ENCODE peak calls at places on chromosomes 12 and 14, in seven cellular contexts. Y, H, P, S, C, I and A are unnamed samples.

GRCh38 chr12:104049278-104050257 is at the start of gene GLT8D2:
- DNase-seq in P (no peak), I (no peak), H (peak), S (peak), Y (peak), C (peak), A (peak)

GRCh38 chr14:95361373-95362179 is 41.9 kb upstream of the CLMN start:
- DNase-seq in C (peak), I (peak), Y (no peak), H (peak), P (no peak), S (peak), A (no peak)

GRCh38 chr14:87133073-87133815 is 859.7 kb downstream of the GALC start:
- DNase-seq in I (peak), C (peak), P (no peak), H (no peak), S (no peak), Y (no peak), A (peak)

GRCh38 chr12:111546758-111547383 is 52.2 kb downstream of the ATXN2 start:
- DNase-seq in P (no peak), I (no peak), Y (no peak), C (no peak), H (no peak), S (no peak), A (no peak)

GRCh38 chr14:36293824-36294223 is 26.6 kb downstream of the MBIP start:
- DNase-seq in Y (peak), P (no peak), C (no peak), H (no peak), S (no peak), I (no peak), A (peak)

GRCh38 chr12:116609715-116610114 is 50.5 kb downstream of the MAP1LC3B2 start:
- DNase-seq in S (no peak), P (no peak), C (peak), Y (no peak), H (no peak), I (peak), A (no peak)

GRCh38 chr14:24377660-24378059 is 9.7 kb downstream of the NFATC4 start:
- DNase-seq in S (peak), C (no peak), H (no peak), Y (no peak), P (no peak), I (no peak), A (no peak)

GRCh38 chr12:67422081-67422480 is 152.9 kb downstream of the CAND1 start:
- DNase-seq in H (no peak), C (no peak), P (no peak), I (no peak), S (no peak), Y (no peak), A (no peak)

GRCh38 chr12:11688379-11688778 is 38.9 kb downstream of the ETV6 start:
- DNase-seq in H (no peak), S (no peak), Y (no peak), I (no peak), P (no peak), C (no peak), A (no peak)

GRCh38 chr14:104691546-104692260 is 2.3 kb downstream of the INF2 start:
- DNase-seq in I (no peak), P (no peak), Y (no peak), H (no peak), S (no peak), C (no peak), A (no peak)
- H3K4me3 ChIP-seq in I (peak), P (peak), Y (peak), H (peak), S (peak), C (no peak), A (no peak)

DNA sequence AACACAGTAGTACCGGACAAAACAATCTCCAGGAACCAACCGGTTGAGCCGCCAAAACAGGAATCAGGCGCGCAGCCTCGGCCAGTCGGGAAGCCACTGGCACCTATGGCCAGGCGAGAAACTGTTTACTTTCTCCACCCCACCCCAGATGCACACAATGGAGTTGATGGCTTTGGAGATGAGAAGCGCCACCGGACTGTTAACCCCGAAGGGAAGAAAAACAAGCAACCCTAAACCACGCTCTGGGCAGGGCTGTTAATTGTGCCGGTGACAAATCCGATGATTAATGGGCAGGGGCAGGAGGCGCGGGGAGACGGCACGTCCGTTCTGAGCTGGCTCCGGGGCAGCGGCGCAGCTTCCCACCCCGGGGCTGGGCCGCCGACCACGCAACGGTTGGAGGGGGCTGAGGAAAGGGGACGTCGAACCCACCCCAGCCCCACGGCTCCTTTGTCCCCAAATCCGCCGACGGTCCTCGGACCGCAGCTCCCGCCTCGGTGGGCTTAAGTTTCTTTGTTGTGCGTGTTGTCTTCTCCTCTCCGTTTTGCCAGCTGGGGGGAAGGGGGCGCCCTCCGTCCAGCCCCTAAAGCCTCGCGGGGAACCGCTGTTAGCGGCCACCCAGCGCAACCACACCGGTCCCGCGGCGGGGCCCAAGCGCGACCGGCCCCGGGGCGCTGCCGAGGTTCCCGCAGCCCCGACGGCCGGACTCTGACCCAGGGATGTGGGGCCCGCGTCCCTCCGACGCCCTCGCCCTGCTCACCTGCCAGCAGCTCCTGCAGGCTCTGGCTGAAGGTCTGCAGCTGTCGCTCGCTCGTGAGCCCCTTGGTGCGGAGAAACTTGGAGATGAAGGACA is 790 bp downstream of the BTG1 start:
- DNase-seq in C (peak), P (peak), S (peak), Y (no peak), H (peak), I (peak), A (no peak)
- TF ChIP-seq CTCF in C (peak), P (no peak), S (no peak), Y (no peak), H (peak), I (peak), A (no peak)

DNA sequence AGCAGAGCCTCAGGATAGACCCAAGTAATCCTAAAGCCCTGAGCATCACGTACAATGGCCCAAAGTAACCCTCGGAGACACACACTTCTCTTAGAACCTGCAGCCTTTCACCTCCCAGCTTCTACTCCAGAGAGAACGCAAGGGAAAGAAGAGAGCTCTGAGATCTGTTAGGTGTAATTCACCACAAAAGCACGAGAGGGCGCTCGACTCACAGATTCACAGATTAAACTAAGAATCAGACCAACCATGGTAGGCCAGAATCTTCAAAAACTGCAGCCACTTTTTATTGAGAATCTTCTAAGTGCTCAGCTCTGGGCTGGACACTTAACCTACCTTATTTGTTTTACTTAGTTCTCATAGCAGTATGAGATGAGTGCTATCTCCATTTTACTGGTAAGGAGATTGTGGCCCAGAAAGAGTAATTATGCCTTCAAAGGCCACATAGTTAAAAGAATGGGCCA is 1.3 kb upstream of the DDX23 start:
- DNase-seq in I (peak), P (peak), Y (peak), C (peak), H (peak), S (peak), A (peak)
- H3K4me3 ChIP-seq in I (peak), P (peak), Y (no peak), C (peak), H (peak), S (peak), A (no peak)

GRCh38 chr12:94145231-94145979 is 3.0 kb upstream of the PLXNC1 start:
- DNase-seq in Y (peak), H (no peak), P (no peak), C (peak), S (no peak), I (peak), A (peak)
- TF ChIP-seq CTCF in Y (peak), H (peak), P (peak), C (peak), S (no peak), I (peak), A (peak)

GRCh38 chr12:108596854-108597558 is 878 bp downstream of the TMEM119 start:
- DNase-seq in P (no peak), Y (no peak), I (no peak), C (no peak), H (no peak), S (no peak), A (no peak)
- H3K4me3 ChIP-seq in P (no peak), Y (peak), I (no peak), C (no peak), H (peak), S (peak), A (peak)

GRCh38 chr12:57476162-57476992 is 3.3 kb downstream of the ARHGAP9 start:
- DNase-seq in P (no peak), S (peak), Y (no peak), C (no peak), H (no peak), I (peak), A (no peak)

GRCh38 chr12:57476993-57477709 is 2.5 kb downstream of the ARHGAP9 start:
- DNase-seq in P (no peak), Y (no peak), C (no peak), H (no peak), I (peak), S (no peak), A (no peak)

GRCh38 chr12:57477710-57478681 is 1.7 kb downstream of the ARHGAP9 start:
- DNase-seq in I (peak), P (no peak), C (no peak), Y (no peak), H (no peak), S (no peak), A (no peak)

GRCh38 chr12:57479376-57480115 is at the start of gene ARHGAP9:
- DNase-seq in P (no peak), C (no peak), H (no peak), I (peak), Y (no peak), S (no peak), A (no peak)

GRCh38 chr12:57479043-57479375 is 657 bp downstream of the ARHGAP9 start:
- DNase-seq in Y (no peak), C (no peak), P (no peak), I (peak), S (no peak), H (no peak), A (no peak)
- TF ChIP-seq CTCF in Y (no peak), C (no peak), P (no peak), I (peak), S (no peak), H (no peak), A (no peak)

DNA sequence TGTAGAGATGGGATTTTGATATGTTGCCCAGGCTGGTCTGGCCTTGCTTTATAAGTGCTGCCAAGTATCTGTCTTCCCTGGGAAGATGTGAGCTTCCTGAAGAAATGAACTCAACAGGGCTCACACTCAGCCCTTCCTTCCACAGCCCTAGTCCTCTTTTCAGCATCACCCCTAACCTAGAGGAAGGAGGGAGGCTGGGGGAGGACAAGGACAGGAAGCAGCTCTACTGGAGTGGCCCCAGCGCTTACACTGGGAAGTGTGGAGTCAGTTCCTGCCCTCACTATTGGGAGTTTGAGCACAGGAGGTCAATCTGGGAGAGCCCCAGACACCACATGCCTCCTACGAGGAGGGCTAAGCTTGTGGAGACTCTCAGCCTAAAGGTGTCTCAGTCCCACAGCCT is 16.9 kb downstream of the GALNT6 start:
- DNase-seq in C (no peak), H (no peak), Y (no peak), I (no peak), P (no peak), S (no peak), A (no peak)
- H3K4me3 ChIP-seq in C (no peak), H (no peak), Y (no peak), I (no peak), P (no peak), S (no peak), A (no peak)

GRCh38 chr12:6795088-6795487 is 5.8 kb downstream of the CD4 start:
- DNase-seq in I (no peak), Y (no peak), P (no peak), S (no peak), H (no peak), C (no peak), A (no peak)

GRCh38 chr12:6788972-6789905 is at the start of gene CD4:
- DNase-seq in C (no peak), S (no peak), I (no peak), Y (no peak), H (peak), P (no peak), A (no peak)

GRCh38 chr12:6790496-6791150 is 1.3 kb downstream of the CD4 start:
- DNase-seq in P (no peak), C (no peak), Y (no peak), H (no peak), S (no peak), I (no peak), A (no peak)

GRCh38 chr12:6792522-6793201 is 3.3 kb downstream of the CD4 start:
- DNase-seq in H (peak), I (no peak), Y (no peak), P (no peak), S (no peak), C (no peak), A (no peak)

DNA sequence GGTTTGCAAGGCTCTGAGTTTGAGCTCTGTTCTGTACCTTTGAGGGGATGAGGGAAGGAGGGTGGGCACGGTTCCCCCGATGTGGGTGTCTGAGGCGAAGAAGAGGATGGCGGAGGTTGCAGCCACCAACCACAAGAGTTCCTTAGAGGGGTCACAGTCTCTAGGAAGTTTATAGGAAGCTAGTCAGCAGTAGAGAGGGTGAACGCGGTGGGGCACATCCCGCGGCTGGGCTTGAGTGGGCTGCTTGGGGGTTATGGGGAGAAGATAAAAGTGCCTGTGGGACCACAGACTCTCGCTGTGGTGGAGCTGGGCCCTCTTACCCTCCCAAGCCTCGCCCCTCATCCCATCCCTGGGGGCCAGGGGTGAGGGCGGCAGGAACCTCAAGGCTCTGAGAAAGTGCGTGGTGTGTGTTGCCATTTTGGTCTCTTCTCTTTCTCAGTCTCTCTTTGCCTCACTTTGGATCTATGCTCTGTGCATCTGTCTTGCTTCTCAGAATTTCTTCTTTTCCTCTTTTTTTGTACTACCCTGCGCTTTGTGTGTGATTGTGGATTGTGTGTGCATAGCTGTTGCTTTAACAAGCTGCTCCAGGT is 2.7 kb downstream of the CD4 start:
- DNase-seq in P (no peak), Y (no peak), H (no peak), C (no peak), S (no peak), I (no peak), A (no peak)
- TF ChIP-seq CTCF in P (no peak), Y (no peak), H (no peak), C (no peak), S (no peak), I (no peak), A (no peak)

GRCh38 chr14:99229654-99230215 is 42.3 kb downstream of the BCL11B start:
- DNase-seq in P (no peak), S (no peak), I (no peak), H (no peak), Y (no peak), C (no peak), A (no peak)

GRCh38 chr14:99230271-99231141 is 41.5 kb downstream of the BCL11B start:
- DNase-seq in S (no peak), Y (no peak), H (no peak), C (no peak), I (no peak), P (no peak), A (no peak)

GRCh38 chr14:99232406-99233214 is 39.4 kb downstream of the BCL11B start:
- DNase-seq in C (no peak), S (no peak), H (no peak), I (no peak), Y (no peak), P (no peak), A (no peak)

GRCh38 chr14:99231850-99232401 is 40.1 kb downstream of the BCL11B start:
- DNase-seq in Y (no peak), I (no peak), P (no peak), S (no peak), H (no peak), C (peak), A (no peak)

GRCh38 chr14:99231181-99231849 is 40.7 kb downstream of the BCL11B start:
- DNase-seq in I (no peak), Y (no peak), P (no peak), H (no peak), C (no peak), S (no peak), A (no peak)
- H3K4me3 ChIP-seq in I (no peak), Y (no peak), P (no peak), H (no peak), C (no peak), S (no peak), A (no peak)